ENCODE peak calls at places on chromosome X, in six cellular contexts. N, V, L, P, O and G are unnamed samples.

GRCh38 chrX:87710580-87710979 is 193.0 kb downstream of the KLHL4 start:
- DNase-seq in N (no peak), V (no peak), L (no peak), P (no peak), O (no peak), G (no peak)

GRCh38 chrX:52933213-52933612 is 25.1 kb downstream of the FAM156A start:
- DNase-seq in N (no peak), V (no peak), L (no peak), P (no peak), O (no peak), G (no peak)

GRCh38 chrX:64842492-64842891 is 133.8 kb downstream of the ZC4H2 start:
- DNase-seq in N (no peak), V (no peak), L (no peak), P (peak; percentile 58), O (no peak), G (no peak)

GRCh38 chrX:46573896-46574336 is 351 bp downstream of the CHST7 start:
- DNase-seq in N (no peak), V (peak; percentile 12), L (peak; percentile 48), P (peak; percentile 75), O (peak; percentile 40), G (peak; percentile 40)

GRCh38 chrX:51496501-51497291 is at the start of gene NUDT11:
- DNase-seq in N (no peak), V (no peak), L (peak; percentile 72), P (peak; percentile 5), O (peak; percentile 57), G (peak; percentile 38)

GRCh38 chrX:3451566-3451965 is 105.1 kb upstream of the MXRA5 start:
- DNase-seq in N (no peak), V (no peak), L (no peak), P (no peak), O (no peak), G (no peak)

GRCh38 chrX:45191820-45192409 is 8.8 kb downstream of the DIPK2B start:
- DNase-seq in N (no peak), V (no peak), L (no peak), P (no peak), O (no peak), G (no peak)

GRCh38 chrX:13088155-13088485 is 43.7 kb upstream of the FAM9C start:
- DNase-seq in N (no peak), V (no peak), L (no peak), P (peak; percentile 26), O (no peak), G (no peak)

GRCh38 chrX:78708171-78708570 is 39.3 kb upstream of the LPAR4 start:
- DNase-seq in N (no peak), V (no peak), L (peak; percentile 41), P (no peak), O (no peak), G (no peak)

GRCh38 chrX:68829594-68830485 is 1.0 kb downstream of the EFNB1 start:
- DNase-seq in N (no peak), V (no peak), L (peak; percentile 19), P (no peak), O (no peak), G (no peak)

GRCh38 chrX:13167444-13168207 is 123.2 kb upstream of the FAM9C start:
- DNase-seq in N (no peak), V (no peak), L (peak; percentile 22), P (no peak), O (no peak), G (no peak)

GRCh38 chrX:149248073-149248625 is 257.0 kb downstream of the IDS start:
- DNase-seq in N (no peak), V (no peak), L (no peak), P (no peak), O (no peak), G (no peak)

GRCh38 chrX:119272882-119273806 is 37.1 kb downstream of the PGRMC1 start:
- DNase-seq in N (no peak), V (no peak), L (peak; percentile 21), P (peak; percentile 32), O (peak; percentile 26), G (peak; percentile 28)

GRCh38 chrX:129531132-129531531 is 7.8 kb upstream of the SMARCA1 start:
- DNase-seq in N (no peak), V (no peak), L (no peak), P (no peak), O (no peak), G (no peak)

GRCh38 chrX:13258052-13258444 is 61.8 kb downstream of the ATXN3L start:
- DNase-seq in N (no peak), V (no peak), L (no peak), P (no peak), O (no peak), G (no peak)

GRCh38 chrX:1464282-1465131 is 11.8 kb upstream of the ASMTL start:
- DNase-seq in N (no peak), V (no peak), L (no peak), P (no peak), O (no peak), G (peak; percentile 17)

GRCh38 chrX:116204947-116205346 is 34.4 kb downstream of the AGTR2 start:
- DNase-seq in N (no peak), V (no peak), L (no peak), P (no peak), O (no peak), G (no peak)

GRCh38 chrX:2497961-2498780 is 2.6 kb downstream of the DHRSX start:
- DNase-seq in N (no peak), V (no peak), L (peak; percentile 23), P (no peak), O (no peak), G (peak; percentile 41)

GRCh38 chrX:154489182-154489581 is 1.2 kb downstream of the SLC10A3 start:
- DNase-seq in N (no peak), V (no peak), L (no peak), P (no peak), O (no peak), G (no peak)

GRCh38 chrX:40470830-40471429 is 109.8 kb upstream of the ATP6AP2 start:
- DNase-seq in N (no peak), V (no peak), L (no peak), P (no peak), O (no peak), G (no peak)

GRCh38 chrX:71304561-71304960 is 3.0 kb downstream of the ITGB1BP2 start:
- DNase-seq in N (no peak), V (no peak), L (no peak), P (no peak), O (no peak), G (no peak)

GRCh38 chrX:46461653-46462191 is 83.5 kb downstream of the ZNF674 start:
- DNase-seq in N (no peak), V (no peak), L (no peak), P (no peak), O (no peak), G (no peak)

GRCh38 chrX:101393530-101394305 is 2.9 kb downstream of the RPL36A start:
- DNase-seq in N (no peak), V (no peak), L (no peak), P (no peak), O (no peak), G (no peak)

GRCh38 chrX:21373637-21374162 is 518 bp upstream of the CNKSR2 start:
- DNase-seq in N (no peak), V (no peak), L (no peak), P (no peak), O (no peak), G (no peak)

GRCh38 chrX:54978448-54978847 is 15.5 kb downstream of the PFKFB1 start:
- DNase-seq in N (no peak), V (no peak), L (peak; percentile 1), P (no peak), O (no peak), G (no peak)

GRCh38 chrX:1606476-1606875 is 8.4 kb upstream of the ASMT start:
- DNase-seq in N (no peak), V (no peak), L (no peak), P (no peak), O (no peak), G (no peak)

GRCh38 chrX:67437821-67438220 is 106.0 kb upstream of the AR start:
- DNase-seq in N (no peak), V (no peak), L (no peak), P (no peak), O (no peak), G (no peak)
- H3K9me3 ChIP-seq in N (no peaks in the 10 kb centered on the region), V (no peaks in the 10 kb centered on the region), L (no peaks in the 10 kb centered on the region), P (no peaks in the 10 kb centered on the region), O (no peaks in the 10 kb centered on the region), G (no peaks in the 10 kb centered on the region)

GRCh38 chrX:39302838-39303237 is 501.6 kb downstream of the MID1IP1 start:
- DNase-seq in N (no peak), V (no peak), L (no peak), P (no peak), O (no peak), G (no peak)

GRCh38 chrX:39301041-39301440 is 499.8 kb downstream of the MID1IP1 start:
- DNase-seq in N (no peak), V (no peak), L (no peak), P (no peak), O (no peak), G (no peak)

GRCh38 chrX:39296472-39296871 is 495.2 kb downstream of the MID1IP1 start:
- DNase-seq in N (no peak), V (no peak), L (no peak), P (no peak), O (no peak), G (no peak)

GRCh38 chrX:39298821-39299220 is 497.6 kb downstream of the MID1IP1 start:
- DNase-seq in N (no peak), V (no peak), L (no peak), P (no peak), O (no peak), G (no peak)

DNA sequence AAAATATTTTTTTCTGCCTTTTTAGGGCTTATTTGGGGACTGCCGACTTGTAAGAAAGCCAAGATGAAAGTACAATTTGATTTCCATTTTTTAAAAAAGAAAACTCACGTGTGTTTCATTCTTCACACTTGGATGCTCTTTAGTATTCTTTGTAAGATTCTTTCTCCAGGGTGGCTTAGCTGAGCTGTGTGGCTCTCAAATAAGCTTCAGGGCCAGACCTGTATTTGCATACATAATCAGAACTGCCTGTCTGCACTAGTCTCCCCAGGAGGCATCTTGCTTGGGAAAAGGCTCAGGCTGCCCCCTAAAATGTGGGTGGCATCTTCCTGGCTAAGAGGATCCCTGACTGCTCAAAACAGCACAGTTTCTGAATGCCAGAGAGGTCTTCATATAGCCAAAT is 498.4 kb downstream of the MID1IP1 start:
- DNase-seq in N (no peak), V (no peak), L (no peak), P (no peak), O (no peak), G (no peak)
- H3K9me3 ChIP-seq in N (no peaks in the 10 kb centered on the region), V (peaks cover 7% of the 10 kb centered on the region), L (peaks cover 10% of the 10 kb centered on the region), P (peaks cover 11% of the 10 kb centered on the region), O (no peaks in the 10 kb centered on the region), G (peaks cover 8% of the 10 kb centered on the region)

GRCh38 chrX:48059296-48059639 is 12.2 kb downstream of the ZNF630 start:
- DNase-seq in N (no peak), V (no peak), L (no peak), P (no peak), O (no peak), G (no peak)
- H3K9me3 ChIP-seq in N (no peaks in the 10 kb centered on the region), V (no peaks in the 10 kb centered on the region), L (peaks cover 19% of the 10 kb centered on the region), P (peaks cover 19% of the 10 kb centered on the region), O (no peaks in the 10 kb centered on the region), G (peaks cover 65% of the 10 kb centered on the region)

DNA sequence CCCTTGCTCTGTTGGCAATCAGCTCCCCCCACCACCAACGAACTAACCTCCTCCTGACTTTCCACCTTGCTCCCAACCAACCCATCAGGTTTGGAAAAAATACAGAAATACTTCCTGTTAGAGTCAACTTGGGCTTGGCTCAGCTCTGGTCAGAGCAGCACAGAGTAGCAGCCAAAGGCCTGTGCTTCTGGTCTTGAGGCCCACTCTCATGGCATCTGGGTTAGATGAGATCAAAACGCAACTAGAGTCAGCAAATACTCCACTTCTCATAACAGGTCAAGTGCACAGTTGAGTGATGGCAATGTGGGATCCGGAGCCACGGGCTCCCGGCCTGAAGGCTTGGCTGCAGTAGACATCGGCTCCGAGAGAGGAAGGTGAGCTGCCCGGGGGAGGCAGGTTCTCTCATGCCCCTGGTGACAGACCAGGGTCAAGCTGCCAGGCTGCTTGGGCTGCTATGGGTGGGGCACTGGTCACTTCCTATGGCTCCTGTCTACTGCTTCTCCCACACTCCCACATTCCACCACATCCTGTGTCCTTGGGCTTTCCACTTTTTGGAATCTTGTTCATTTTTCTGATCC is 34.8 kb downstream of the ZNF185 start:
- DNase-seq in N (no peak), V (no peak), L (no peak), P (no peak), O (no peak), G (no peak)
- H3K9me3 ChIP-seq in N (no peaks in the 10 kb centered on the region), V (no peaks in the 10 kb centered on the region), L (no peaks in the 10 kb centered on the region), P (no peaks in the 10 kb centered on the region), O (no peaks in the 10 kb centered on the region), G (no peaks in the 10 kb centered on the region)